ENCODE peak calls at places on chromosomes 12 and 14, in four cellular contexts. F, N, Z and K are unnamed samples.
A peak's percentile ranks its signal among the peaks of the same experiment; 100 is the strongest.

GRCh38 chr12:31582155-31582554 is 8.8 kb downstream of the DENND5B start:
- DNase-seq in F (peak; percentile 84), N (no peak), Z (no peak), K (no peak)

GRCh38 chr12:46268349-46268616 is 560 bp downstream of the SLC38A1 start:
- DNase-seq in F (peak; percentile 53), N (no peak), Z (no peak), K (no peak)

GRCh38 chr12:62261876-62262275 is 1.7 kb downstream of the USP15 start:
- DNase-seq in F (no peak), N (no peak), Z (no peak), K (no peak)

GRCh38 chr12:121467638-121468403 is 67.9 kb downstream of the RNF34 start:
- DNase-seq in F (peak; percentile 48), N (no peak), Z (no peak), K (no peak)

GRCh38 chr14:75025082-75025481 is 22.4 kb downstream of the EIF2B2 start:
- DNase-seq in F (peak; percentile 37), N (no peak), Z (no peak), K (no peak)

GRCh38 chr12:7512528-7512927 is 9.0 kb upstream of the CD163 start:
- DNase-seq in F (peak; percentile 99), N (no peak), Z (peak; percentile 38), K (no peak)

GRCh38 chr14:71586131-71586893 is 345.9 kb upstream of the RGS6 start:
- DNase-seq in F (peak; percentile 66), N (no peak), Z (no peak), K (no peak)

GRCh38 chr12:49369723-49370145 is 2.5 kb downstream of the SPATS2 start:
- DNase-seq in F (peak; percentile 68), N (peak; percentile 18), Z (no peak), K (no peak)

GRCh38 chr14:94028450-94028826 is 2.3 kb downstream of the OTUB2 start:
- DNase-seq in F (no peak), N (no peak), Z (peak; percentile 88), K (peak; percentile 67)

GRCh38 chr14:95886366-95886765 is 9.7 kb downstream of the TUNAR start:
- DNase-seq in F (no peak), N (no peak), Z (no peak), K (no peak)

GRCh38 chr12:113371808-113372207 is 13.4 kb downstream of the PLBD2 start:
- DNase-seq in F (no peak), N (no peak), Z (no peak), K (no peak)

GRCh38 chr12:7915911-7916403 is 20.0 kb downstream of the SLC2A3 start:
- DNase-seq in F (no peak), N (no peak), Z (no peak), K (no peak)

GRCh38 chr12:78928200-78929074 is 63.9 kb downstream of the SYT1 start:
- DNase-seq in F (peak; percentile 42), N (no peak), Z (peak; percentile 87), K (peak; percentile 64)

GRCh38 chr12:45987339-45987726 is 3.0 kb downstream of the SCAF11 start:
- DNase-seq in F (no peak), N (no peak), Z (no peak), K (no peak)

GRCh38 chr14:23613242-23614070 is 22.7 kb upstream of the DHRS2 start:
- DNase-seq in F (no peak), N (no peak), Z (no peak), K (no peak)

GRCh38 chr12:84741727-84742126 is 170.9 kb downstream of the SLC6A15 start:
- DNase-seq in F (peak; percentile 43), N (no peak), Z (no peak), K (no peak)

GRCh38 chr14:58216544-58216943 is 16.6 kb downstream of the ACTR10 start:
- DNase-seq in F (peak; percentile 15), N (no peak), Z (no peak), K (no peak)

GRCh38 chr14:89861630-89862029 is 92.9 kb downstream of the EFCAB11 start:
- DNase-seq in F (no peak), N (no peak), Z (no peak), K (no peak)

GRCh38 chr12:58920956-58921861 is 905 bp upstream of the LRIG3 start:
- DNase-seq in F (peak; percentile 3), N (no peak), Z (no peak), K (no peak)

GRCh38 chr12:70643927-70644326 is 6.7 kb upstream of the PTPRB start:
- DNase-seq in F (no peak), N (no peak), Z (no peak), K (no peak)

GRCh38 chr12:109449845-109450532 is 27.1 kb downstream of the KCTD10 start:
- DNase-seq in F (no peak), N (peak; percentile 34), Z (no peak), K (no peak)

GRCh38 chr12:117363263-117363662 is 1.8 kb upstream of the NOS1 start:
- DNase-seq in F (no peak), N (no peak), Z (no peak), K (no peak)

GRCh38 chr14:102971836-102972606 is 49.6 kb downstream of the AMN start:
- DNase-seq in F (no peak), N (no peak), Z (no peak), K (no peak)
- H3K27ac ChIP-seq in F (no peak overlapping the region), N (no peak overlapping the region), Z (no peak overlapping the region), K (no peak overlapping the region)

GRCh38 chr14:103116645-103117044 is 6.6 kb upstream of the TNFAIP2 start:
- DNase-seq in F (no peak), N (no peak), Z (no peak), K (no peak)
- H3K27ac ChIP-seq in F (no peak overlapping the region), N (no peak overlapping the region), Z (no peak overlapping the region), K (peak overlapping the region; percentile 20)

GRCh38 chr12:57528831-57529555 is 6.4 kb downstream of the MBD6 start:
- DNase-seq in F (no peak), N (no peak), Z (no peak), K (no peak)
- H3K27ac ChIP-seq in F (no peak overlapping the region), N (no peak overlapping the region), Z (no peak overlapping the region), K (no peak overlapping the region)

DNA sequence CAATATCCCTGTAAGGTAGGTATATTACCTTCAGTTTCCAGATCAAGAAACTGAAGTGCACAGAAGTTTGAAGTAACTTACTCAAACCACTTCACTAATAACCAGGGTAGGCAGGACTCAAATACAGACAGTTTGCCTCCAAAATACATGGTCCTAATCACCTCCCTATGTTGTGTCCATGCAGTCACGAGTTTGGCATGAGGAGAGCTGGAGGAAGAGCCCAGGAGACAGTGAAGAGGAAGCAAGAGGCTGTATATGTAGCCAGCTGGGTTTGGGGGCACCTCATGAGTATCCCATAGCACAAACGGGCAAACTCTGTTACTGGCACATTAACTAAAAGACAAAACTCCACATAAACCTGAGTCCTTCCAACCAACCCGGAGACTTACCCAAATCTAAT is 79.2 kb downstream of the DUSP16 start:
- DNase-seq in F (no peak), N (no peak), Z (no peak), K (no peak)
- H3K27ac ChIP-seq in F (no peak overlapping the region), N (no peak overlapping the region), Z (no peak overlapping the region), K (no peak overlapping the region)